ENCODE peak calls at places on chromosomes 7 and 10, in nine cellular contexts. One of them, this sample, is unnamed.

GRCh38 chr10:44766601-44767000 is 144.5 kb upstream of the TMEM72 start:
- DNase-seq in neuronal stem cell: no peak
- DNase-seq in aorta: no peak
- DNase-seq in NCI-H1105: no peak
- DNase-seq in Caki2: no peak
- DNase-seq in hippocampal formation: no peak
- DNase-seq in NB4: no peak
- DNase-seq in AG10803: no peak
- DNase-seq in naive B cell: no peak
- DNase-seq in this sample: no peak

GRCh38 chr7:137652721-137653120 is 194.1 kb downstream of the DGKI start:
- DNase-seq in neuronal stem cell: no peak
- DNase-seq in hippocampal formation: no peak
- DNase-seq in AG10803: peak
- DNase-seq in NCI-H1105: no peak
- DNase-seq in Caki2: no peak
- DNase-seq in aorta: no peak
- DNase-seq in naive B cell: no peak
- DNase-seq in NB4: no peak
- DNase-seq in this sample: no peak

GRCh38 chr10:70283445-70284399 is at the start of gene NPFFR1:
- DNase-seq in neuronal stem cell: peak
- DNase-seq in NB4: no peak
- DNase-seq in Caki2: no peak
- DNase-seq in naive B cell: no peak
- DNase-seq in aorta: no peak
- DNase-seq in hippocampal formation: no peak
- DNase-seq in NCI-H1105: no peak
- DNase-seq in AG10803: no peak
- DNase-seq in this sample: peak

GRCh38 chr10:76177945-76178344 is 746.5 kb downstream of the LRMDA start:
- DNase-seq in AG10803: no peak
- DNase-seq in neuronal stem cell: no peak
- DNase-seq in naive B cell: no peak
- DNase-seq in hippocampal formation: no peak
- DNase-seq in aorta: no peak
- DNase-seq in NCI-H1105: no peak
- DNase-seq in Caki2: no peak
- DNase-seq in NB4: no peak
- DNase-seq in this sample: no peak

GRCh38 chr7:7271094-7271874 is 88.9 kb downstream of the C1GALT1 start:
- DNase-seq in hippocampal formation: no peak
- DNase-seq in NCI-H1105: no peak
- DNase-seq in aorta: no peak
- DNase-seq in NB4: peak
- DNase-seq in Caki2: no peak
- DNase-seq in AG10803: peak
- DNase-seq in naive B cell: no peak
- DNase-seq in neuronal stem cell: no peak
- DNase-seq in this sample: no peak

GRCh38 chr10:53315709-53316108 is 543.1 kb upstream of the MBL2 start:
- DNase-seq in naive B cell: no peak
- DNase-seq in NCI-H1105: no peak
- DNase-seq in hippocampal formation: no peak
- DNase-seq in AG10803: no peak
- DNase-seq in NB4: no peak
- DNase-seq in aorta: no peak
- DNase-seq in neuronal stem cell: no peak
- DNase-seq in Caki2: no peak
- DNase-seq in this sample: no peak

GRCh38 chr7:85125160-85125559 is 61.7 kb downstream of the SEMA3D start:
- DNase-seq in AG10803: no peak
- DNase-seq in neuronal stem cell: no peak
- DNase-seq in naive B cell: no peak
- DNase-seq in NB4: no peak
- DNase-seq in hippocampal formation: no peak
- DNase-seq in aorta: no peak
- DNase-seq in Caki2: no peak
- DNase-seq in NCI-H1105: no peak
- DNase-seq in this sample: no peak

GRCh38 chr10:125707852-125708468 is 11.5 kb upstream of the EDRF1 start:
- DNase-seq in aorta: no peak
- DNase-seq in hippocampal formation: no peak
- DNase-seq in neuronal stem cell: no peak
- DNase-seq in NB4: peak
- DNase-seq in Caki2: peak
- DNase-seq in naive B cell: no peak
- DNase-seq in AG10803: peak
- DNase-seq in NCI-H1105: no peak
- DNase-seq in this sample: no peak

GRCh38 chr7:24492576-24492975 is 80.7 kb upstream of the PALS2 start:
- DNase-seq in NCI-H1105: no peak
- DNase-seq in Caki2: no peak
- DNase-seq in naive B cell: no peak
- DNase-seq in neuronal stem cell: no peak
- DNase-seq in NB4: no peak
- DNase-seq in hippocampal formation: no peak
- DNase-seq in aorta: no peak
- DNase-seq in AG10803: no peak
- DNase-seq in this sample: no peak

GRCh38 chr7:36977878-36978277 is 253.6 kb upstream of the AOAH start:
- DNase-seq in naive B cell: no peak
- DNase-seq in aorta: no peak
- DNase-seq in neuronal stem cell: no peak
- DNase-seq in hippocampal formation: no peak
- DNase-seq in NB4: no peak
- DNase-seq in AG10803: no peak
- DNase-seq in Caki2: no peak
- DNase-seq in NCI-H1105: no peak
- DNase-seq in this sample: no peak

GRCh38 chr10:77333610-77334340 is 303.8 kb downstream of the KCNMA1 start:
- DNase-seq in neuronal stem cell: no peak
- DNase-seq in naive B cell: no peak
- DNase-seq in AG10803: peak
- DNase-seq in aorta: no peak
- DNase-seq in NB4: peak
- DNase-seq in Caki2: peak
- DNase-seq in NCI-H1105: no peak
- DNase-seq in hippocampal formation: no peak
- DNase-seq in this sample: no peak

GRCh38 chr7:138584696-138585095 is 116.5 kb downstream of the SVOPL start:
- DNase-seq in naive B cell: no peak
- DNase-seq in AG10803: peak
- DNase-seq in aorta: no peak
- DNase-seq in neuronal stem cell: no peak
- DNase-seq in NCI-H1105: no peak
- DNase-seq in Caki2: no peak
- DNase-seq in NB4: no peak
- DNase-seq in hippocampal formation: no peak
- DNase-seq in this sample: no peak

GRCh38 chr7:23471090-23471859 is 984 bp upstream of the IGF2BP3 start:
- DNase-seq in NB4: peak
- DNase-seq in aorta: no peak
- DNase-seq in NCI-H1105: peak
- DNase-seq in Caki2: no peak
- DNase-seq in neuronal stem cell: peak
- DNase-seq in naive B cell: no peak
- DNase-seq in hippocampal formation: no peak
- DNase-seq in AG10803: no peak
- DNase-seq in this sample: no peak

GRCh38 chr10:129883029-129883428 is 81.0 kb downstream of the EBF3 start:
- DNase-seq in Caki2: no peak
- DNase-seq in aorta: no peak
- DNase-seq in naive B cell: no peak
- DNase-seq in neuronal stem cell: no peak
- DNase-seq in AG10803: no peak
- DNase-seq in hippocampal formation: no peak
- DNase-seq in NB4: peak
- DNase-seq in NCI-H1105: no peak
- DNase-seq in this sample: no peak

GRCh38 chr7:99453105-99453504 is 12.9 kb downstream of the ATP5MF start:
- DNase-seq in AG10803: no peak
- DNase-seq in neuronal stem cell: no peak
- DNase-seq in naive B cell: no peak
- DNase-seq in Caki2: no peak
- DNase-seq in NB4: no peak
- DNase-seq in hippocampal formation: no peak
- DNase-seq in aorta: no peak
- DNase-seq in NCI-H1105: no peak
- DNase-seq in this sample: no peak

GRCh38 chr7:124411796-124412195 is 353.8 kb downstream of the GPR37 start:
- DNase-seq in hippocampal formation: no peak
- DNase-seq in NB4: no peak
- DNase-seq in aorta: no peak
- DNase-seq in NCI-H1105: no peak
- DNase-seq in AG10803: no peak
- DNase-seq in neuronal stem cell: no peak
- DNase-seq in naive B cell: no peak
- DNase-seq in Caki2: no peak
- DNase-seq in this sample: no peak

GRCh38 chr7:44547536-44548221 is 6.5 kb upstream of the NPC1L1 start:
- DNase-seq in AG10803: no peak
- DNase-seq in aorta: no peak
- DNase-seq in NB4: no peak
- DNase-seq in hippocampal formation: no peak
- DNase-seq in NCI-H1105: no peak
- DNase-seq in Caki2: peak
- DNase-seq in naive B cell: no peak
- DNase-seq in neuronal stem cell: no peak
- DNase-seq in this sample: no peak

GRCh38 chr10:69728335-69728861 is 73.3 kb upstream of the COL13A1 start:
- DNase-seq in NCI-H1105: no peak
- DNase-seq in hippocampal formation: no peak
- DNase-seq in naive B cell: no peak
- DNase-seq in neuronal stem cell: no peak
- DNase-seq in aorta: no peak
- DNase-seq in Caki2: peak
- DNase-seq in AG10803: peak
- DNase-seq in NB4: no peak
- DNase-seq in this sample: no peak

GRCh38 chr7:22001345-22002004 is 55.8 kb upstream of the CDCA7L start:
- DNase-seq in naive B cell: peak
- DNase-seq in hippocampal formation: no peak
- DNase-seq in aorta: no peak
- DNase-seq in AG10803: peak
- DNase-seq in NB4: peak
- DNase-seq in neuronal stem cell: peak
- DNase-seq in Caki2: peak
- DNase-seq in NCI-H1105: peak
- DNase-seq in this sample: no peak

GRCh38 chr10:43260911-43261577 is 5.8 kb downstream of the RASGEF1A start:
- DNase-seq in hippocampal formation: no peak
- DNase-seq in NB4: no peak
- DNase-seq in aorta: peak
- DNase-seq in neuronal stem cell: no peak
- DNase-seq in naive B cell: no peak
- DNase-seq in NCI-H1105: no peak
- DNase-seq in AG10803: no peak
- DNase-seq in Caki2: no peak
- DNase-seq in this sample: no peak

GRCh38 chr10:71080381-71081228 is 131.8 kb upstream of the UNC5B start:
- DNase-seq in neuronal stem cell: no peak
- DNase-seq in naive B cell: no peak
- DNase-seq in NCI-H1105: no peak
- DNase-seq in Caki2: no peak
- DNase-seq in NB4: no peak
- DNase-seq in AG10803: no peak
- DNase-seq in hippocampal formation: no peak
- DNase-seq in aorta: no peak
- DNase-seq in this sample: peak

GRCh38 chr10:113480828-113481502 is 71.9 kb upstream of the HABP2 start:
- DNase-seq in naive B cell: no peak
- DNase-seq in AG10803: no peak
- DNase-seq in hippocampal formation: no peak
- DNase-seq in aorta: no peak
- DNase-seq in Caki2: no peak
- DNase-seq in NB4: no peak
- DNase-seq in neuronal stem cell: no peak
- DNase-seq in NCI-H1105: peak
- DNase-seq in this sample: no peak

GRCh38 chr10:12308102-12308501 is 41.2 kb upstream of the CAMK1D start:
- DNase-seq in naive B cell: no peak
- DNase-seq in Caki2: no peak
- DNase-seq in NB4: peak
- DNase-seq in NCI-H1105: no peak
- DNase-seq in AG10803: peak
- DNase-seq in hippocampal formation: no peak
- DNase-seq in aorta: no peak
- DNase-seq in neuronal stem cell: no peak
- DNase-seq in this sample: peak

GRCh38 chr10:63429280-63429679 is 36.5 kb downstream of the JMJD1C start:
- DNase-seq in Caki2: no peak
- DNase-seq in NCI-H1105: no peak
- DNase-seq in NB4: no peak
- DNase-seq in aorta: no peak
- DNase-seq in hippocampal formation: no peak
- DNase-seq in AG10803: peak
- DNase-seq in naive B cell: no peak
- DNase-seq in neuronal stem cell: no peak
- DNase-seq in this sample: no peak

GRCh38 chr7:19560111-19560883 is 148.5 kb downstream of the POLR1F start:
- DNase-seq in Caki2: peak
- DNase-seq in AG10803: peak
- DNase-seq in NCI-H1105: no peak
- DNase-seq in naive B cell: no peak
- DNase-seq in aorta: no peak
- DNase-seq in NB4: no peak
- DNase-seq in hippocampal formation: no peak
- DNase-seq in neuronal stem cell: no peak
- DNase-seq in this sample: no peak

GRCh38 chr7:55641273-55641691 is 69.0 kb upstream of the VOPP1 start:
- DNase-seq in Caki2: peak
- DNase-seq in hippocampal formation: peak
- DNase-seq in naive B cell: peak
- DNase-seq in aorta: no peak
- DNase-seq in neuronal stem cell: peak
- DNase-seq in NCI-H1105: peak
- DNase-seq in NB4: peak
- DNase-seq in AG10803: peak
- DNase-seq in this sample: no peak

GRCh38 chr10:113131611-113132330 is 181.7 kb downstream of the TCF7L2 start:
- DNase-seq in NCI-H1105: no peak
- DNase-seq in hippocampal formation: no peak
- DNase-seq in neuronal stem cell: no peak
- DNase-seq in aorta: no peak
- DNase-seq in Caki2: no peak
- DNase-seq in AG10803: peak
- DNase-seq in naive B cell: no peak
- DNase-seq in NB4: no peak
- DNase-seq in this sample: no peak

GRCh38 chr7:158289761-158290523 is 297.7 kb downstream of the PTPRN2 start:
- DNase-seq in NB4: no peak
- DNase-seq in hippocampal formation: no peak
- DNase-seq in NCI-H1105: no peak
- DNase-seq in naive B cell: no peak
- DNase-seq in Caki2: no peak
- DNase-seq in neuronal stem cell: no peak
- DNase-seq in AG10803: no peak
- DNase-seq in aorta: peak
- DNase-seq in this sample: no peak

GRCh38 chr7:30916767-30917166 is 5.1 kb downstream of the AQP1 start:
- DNase-seq in NCI-H1105: no peak
- DNase-seq in aorta: peak
- DNase-seq in neuronal stem cell: no peak
- DNase-seq in naive B cell: no peak
- DNase-seq in AG10803: no peak
- DNase-seq in hippocampal formation: no peak
- DNase-seq in Caki2: no peak
- DNase-seq in NB4: no peak
- DNase-seq in this sample: no peak

GRCh38 chr7:1401011-1401410 is 58.3 kb downstream of the MICALL2 start:
- DNase-seq in NB4: no peak
- DNase-seq in Caki2: peak
- DNase-seq in neuronal stem cell: no peak
- DNase-seq in aorta: no peak
- DNase-seq in AG10803: no peak
- DNase-seq in NCI-H1105: no peak
- DNase-seq in hippocampal formation: no peak
- DNase-seq in naive B cell: no peak
- DNase-seq in this sample: no peak

GRCh38 chr10:75508239-75508813 is 76.9 kb downstream of the LRMDA start:
- DNase-seq in Caki2: peak
- DNase-seq in NCI-H1105: no peak
- DNase-seq in neuronal stem cell: no peak
- DNase-seq in naive B cell: no peak
- DNase-seq in hippocampal formation: no peak
- DNase-seq in aorta: no peak
- DNase-seq in NB4: no peak
- DNase-seq in AG10803: peak
- DNase-seq in this sample: no peak

This sample was measured in kidney.